ENCODE peak calls at places on chromosomes 7 and 10, in eight cellular contexts. K is heart left ventricle, R is gastrocnemius medialis, I is uterus, L is H54, E is lower leg skin, J is stomach, B is NB4. W is an unnamed sample.

GRCh38 chr7:6375346-6376101 is 72.2 kb downstream of the DAGLB start:
- DNase-seq in K (no peak), R (no peak), I (no peak), L (no peak), E (no peak), J (no peak), B (peak), W (no peak)

GRCh38 chr10:60495357-60495756 is 105.7 kb upstream of the ANK3 start:
- DNase-seq in K (no peak), R (no peak), I (no peak), L (peak), E (no peak), J (no peak), B (no peak), W (no peak)

GRCh38 chr10:97042716-97043562 is 142.8 kb downstream of the SLIT1 start:
- DNase-seq in K (no peak), R (no peak), I (no peak), L (no peak), E (no peak), J (no peak), B (no peak), W (no peak)

GRCh38 chr10:127159648-127160245 is 36.6 kb downstream of the INSYN2A start:
- DNase-seq in K (no peak), R (no peak), I (no peak), L (no peak), E (no peak), J (no peak), B (no peak), W (no peak)

GRCh38 chr7:130387306-130387627 is 7.0 kb downstream of the CPA1 start:
- DNase-seq in K (no peak), R (no peak), I (no peak), L (no peak), E (no peak), J (no peak), B (no peak), W (no peak)

GRCh38 chr10:112851582-112851981 is 98.5 kb upstream of the TCF7L2 start:
- DNase-seq in K (no peak), R (no peak), I (no peak), L (no peak), E (no peak), J (peak), B (no peak), W (no peak)

GRCh38 chr7:153640586-153640985 is 411.6 kb upstream of the DPP6 start:
- DNase-seq in K (no peak), R (no peak), I (no peak), L (no peak), E (no peak), J (no peak), B (no peak), W (no peak)

GRCh38 chr7:76261935-76262334 is 40.5 kb upstream of the HSPB1 start:
- DNase-seq in K (no peak), R (no peak), I (no peak), L (no peak), E (no peak), J (no peak), B (no peak), W (no peak)

GRCh38 chr7:151051108-151051507 is 2.8 kb downstream of the ASIC3 start:
- DNase-seq in K (peak), R (no peak), I (no peak), L (no peak), E (no peak), J (peak), B (peak), W (no peak)

GRCh38 chr7:18940577-18941134 is 176.8 kb downstream of the TWIST1 start:
- DNase-seq in K (no peak), R (no peak), I (no peak), L (no peak), E (no peak), J (no peak), B (no peak), W (no peak)

GRCh38 chr10:7406712-7407333 is 4.0 kb downstream of the SFMBT2 start:
- DNase-seq in K (peak), R (no peak), I (peak), L (no peak), E (no peak), J (no peak), B (peak), W (no peak)

GRCh38 chr7:135150072-135150782 is 2.4 kb downstream of the TMEM140 start:
- DNase-seq in K (no peak), R (peak), I (no peak), L (no peak), E (no peak), J (no peak), B (no peak), W (no peak)

GRCh38 chr7:112497481-112497880 is 16.7 kb downstream of the LSMEM1 start:
- DNase-seq in K (no peak), R (no peak), I (no peak), L (no peak), E (no peak), J (no peak), B (no peak), W (peak)

GRCh38 chr7:148253629-148254028 is 336.9 kb upstream of the C7orf33 start:
- DNase-seq in K (no peak), R (no peak), I (no peak), L (no peak), E (no peak), J (no peak), B (no peak), W (no peak)

GRCh38 chr7:115297651-115298050 is 375.8 kb downstream of the MDFIC start:
- DNase-seq in K (peak), R (no peak), I (no peak), L (peak), E (no peak), J (peak), B (no peak), W (no peak)

GRCh38 chr7:34396437-34397064 is 261.5 kb upstream of the NPSR1 start:
- DNase-seq in K (no peak), R (no peak), I (no peak), L (no peak), E (no peak), J (no peak), B (no peak), W (no peak)

GRCh38 chr7:31443457-31443856 is 70.4 kb upstream of the ITPRID1 start:
- DNase-seq in K (no peak), R (no peak), I (no peak), L (peak), E (no peak), J (no peak), B (peak), W (peak)

GRCh38 chr10:76543655-76544054 is 1094.0 kb downstream of the KCNMA1 start:
- DNase-seq in K (no peak), R (no peak), I (no peak), L (no peak), E (no peak), J (no peak), B (no peak), W (no peak)

GRCh38 chr10:22754298-22754697 is 39.9 kb upstream of the PIP4K2A start:
- DNase-seq in K (no peak), R (no peak), I (no peak), L (no peak), E (no peak), J (no peak), B (no peak), W (no peak)

GRCh38 chr10:67079126-67079525 is 153.3 kb downstream of the LRRTM3 start:
- DNase-seq in K (no peak), R (no peak), I (no peak), L (no peak), E (no peak), J (peak), B (no peak), W (no peak)

GRCh38 chr7:24323961-24324480 is 40.0 kb downstream of the NPY start:
- DNase-seq in K (no peak), R (no peak), I (no peak), L (no peak), E (no peak), J (no peak), B (no peak), W (peak)

DNA sequence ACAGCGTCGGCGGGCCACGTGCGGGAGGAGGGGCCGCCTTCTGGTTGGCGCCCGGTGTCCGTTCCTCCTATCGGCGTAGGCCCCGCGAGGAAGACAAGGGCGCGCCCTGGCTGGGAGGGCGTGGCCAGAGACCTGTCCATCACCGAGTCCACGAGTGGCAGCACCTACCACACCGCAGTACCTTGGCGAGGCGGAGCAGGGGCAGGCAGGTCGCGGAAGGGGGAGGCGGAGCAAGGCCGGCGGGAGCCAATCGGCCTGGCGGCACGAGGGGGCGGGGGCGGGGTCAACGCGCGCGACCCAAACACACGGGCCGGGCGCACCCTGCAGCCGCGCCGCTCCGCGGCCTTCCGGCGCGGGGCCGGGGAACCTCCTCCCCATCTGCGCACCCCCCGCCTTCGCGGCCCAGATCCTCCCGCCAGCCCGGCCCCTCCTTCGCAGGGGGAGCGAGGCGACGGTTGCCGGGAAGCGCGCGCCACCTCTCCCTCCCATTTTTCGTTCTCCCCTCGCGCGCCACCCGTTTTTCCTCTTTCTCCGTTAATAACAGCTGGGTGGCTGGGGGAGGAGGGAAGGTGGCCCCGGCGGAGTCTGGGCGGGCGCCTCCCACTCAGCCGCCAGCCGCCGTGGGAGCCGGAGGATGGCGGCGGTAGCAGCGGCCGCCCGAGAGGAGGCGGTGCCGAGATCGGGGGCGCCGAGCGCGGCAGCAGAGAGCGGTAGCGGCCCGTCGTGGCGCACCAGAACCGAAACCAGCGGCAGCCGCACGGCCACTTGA is at the start of gene ZNRF2:
- DNase-seq in K (peak), R (peak), I (peak), L (peak), E (peak), J (peak), B (peak), W (peak)
- TF ChIP-seq POLR2A in K (no peak), R (peak), I (peak), L (peak), E (peak), J (no peak), B (peak), W (peak)

GRCh38 chr7:26403640-26404039 is 112.0 kb downstream of the SNX10 start:
- DNase-seq in K (no peak), R (no peak), I (no peak), L (no peak), E (no peak), J (no peak), B (no peak), W (no peak)
- TF ChIP-seq POLR2A in K (no peak), R (no peak), I (no peak), L (no peak), E (no peak), J (no peak), B (no peak), W (no peak)

GRCh38 chr7:66359656-66360211 is 154.6 kb downstream of the TPST1 start:
- DNase-seq in K (no peak), R (no peak), I (no peak), L (no peak), E (peak), J (no peak), B (no peak), W (no peak)
- TF ChIP-seq POLR2A in K (no peak), R (no peak), I (no peak), L (no peak), E (no peak), J (no peak), B (no peak), W (no peak)

DNA sequence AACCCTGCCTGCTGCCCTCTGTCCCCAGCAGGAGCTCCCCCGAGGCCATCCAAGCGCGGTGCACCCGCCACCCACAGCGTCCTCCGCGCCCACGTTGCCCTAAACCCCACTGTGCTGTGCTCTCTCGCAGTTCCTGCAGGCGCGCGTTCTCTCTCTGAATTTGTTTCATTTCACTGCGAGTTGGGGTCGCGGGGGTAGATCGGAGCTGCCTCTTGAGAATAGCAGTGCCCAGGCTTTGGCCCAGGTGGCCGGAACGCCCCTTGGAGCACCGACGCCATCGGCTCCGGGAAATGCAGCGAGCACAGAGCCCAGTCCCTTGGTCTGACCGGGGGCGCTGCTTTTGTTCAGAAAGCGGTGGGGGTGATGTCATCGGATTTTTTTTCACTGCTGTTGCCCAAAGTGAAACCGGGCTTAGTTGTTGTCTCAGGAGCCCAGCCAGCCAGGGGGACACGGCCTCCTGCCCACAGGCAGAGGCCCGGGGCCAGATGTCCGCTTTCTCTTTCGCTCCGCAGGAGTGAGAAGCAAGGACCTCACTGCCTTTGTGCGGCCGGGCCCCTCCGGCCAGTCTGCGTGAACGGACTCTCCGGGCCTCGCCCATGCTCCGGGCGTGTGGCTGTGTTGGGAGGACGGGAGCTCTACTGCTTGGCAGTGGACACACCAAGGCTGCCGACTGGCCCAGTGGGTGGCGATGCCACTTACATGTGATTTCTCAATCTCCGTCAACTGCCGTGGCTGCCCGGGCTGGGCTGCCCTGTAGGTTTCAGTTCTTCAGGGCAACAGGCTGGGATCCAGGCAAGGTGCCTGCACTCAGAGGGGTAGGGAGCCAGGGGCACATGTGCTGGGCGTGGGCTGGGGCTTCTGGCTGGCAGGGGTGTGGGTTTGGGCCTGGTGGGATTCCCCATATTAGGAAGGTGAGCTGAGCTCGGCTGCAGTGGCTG is 43.2 kb downstream of the FOXK1 start:
- DNase-seq in K (peak), R (peak), I (peak), L (peak), E (peak), J (peak), B (peak), W (peak)
- TF ChIP-seq POLR2A in K (no peak), R (peak), I (peak), L (peak), E (no peak), J (no peak), B (no peak), W (no peak)

GRCh38 chr10:71755179-71755879 is 18.0 kb downstream of the VSIR start:
- DNase-seq in K (no peak), R (no peak), I (no peak), L (no peak), E (no peak), J (no peak), B (no peak), W (no peak)

GRCh38 chr10:71753960-71754505 is 19.3 kb downstream of the VSIR start:
- DNase-seq in K (no peak), R (no peak), I (no peak), L (no peak), E (no peak), J (no peak), B (no peak), W (no peak)

GRCh38 chr10:71756441-71757191 is 16.7 kb downstream of the VSIR start:
- DNase-seq in K (no peak), R (no peak), I (no peak), L (no peak), E (no peak), J (no peak), B (no peak), W (no peak)

GRCh38 chr10:71754562-71754961 is 18.8 kb downstream of the VSIR start:
- DNase-seq in K (no peak), R (no peak), I (no peak), L (no peak), E (no peak), J (no peak), B (peak), W (no peak)

DNA sequence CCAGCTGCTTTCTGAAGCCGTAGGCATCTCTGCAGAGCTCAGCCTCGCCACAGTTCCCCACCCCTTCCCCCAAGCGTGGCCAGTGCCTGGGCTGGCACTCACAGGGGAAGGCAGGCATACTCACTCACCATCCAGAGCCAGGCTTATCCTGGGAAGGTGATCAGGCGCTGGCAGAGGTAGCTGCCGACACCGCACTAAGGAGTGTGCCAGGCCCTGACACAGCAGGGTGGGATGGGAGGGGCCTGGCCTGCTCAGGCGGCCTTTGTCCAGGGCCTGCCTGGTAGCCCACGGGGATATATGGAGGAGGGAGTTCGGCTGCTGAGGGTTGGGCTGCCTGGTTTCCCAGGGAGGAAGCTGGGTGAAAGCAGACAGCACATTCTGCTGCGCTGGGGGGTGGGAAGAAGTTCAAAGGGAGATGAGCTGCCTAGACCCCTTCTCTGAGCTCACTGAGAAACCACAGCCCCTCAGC is 15.8 kb downstream of the VSIR start:
- DNase-seq in K (peak), R (peak), I (no peak), L (no peak), E (no peak), J (no peak), B (no peak), W (no peak)
- TF ChIP-seq POLR2A in K (no peak), R (no peak), I (no peak), L (no peak), E (no peak), J (no peak), B (no peak), W (no peak)

DNA sequence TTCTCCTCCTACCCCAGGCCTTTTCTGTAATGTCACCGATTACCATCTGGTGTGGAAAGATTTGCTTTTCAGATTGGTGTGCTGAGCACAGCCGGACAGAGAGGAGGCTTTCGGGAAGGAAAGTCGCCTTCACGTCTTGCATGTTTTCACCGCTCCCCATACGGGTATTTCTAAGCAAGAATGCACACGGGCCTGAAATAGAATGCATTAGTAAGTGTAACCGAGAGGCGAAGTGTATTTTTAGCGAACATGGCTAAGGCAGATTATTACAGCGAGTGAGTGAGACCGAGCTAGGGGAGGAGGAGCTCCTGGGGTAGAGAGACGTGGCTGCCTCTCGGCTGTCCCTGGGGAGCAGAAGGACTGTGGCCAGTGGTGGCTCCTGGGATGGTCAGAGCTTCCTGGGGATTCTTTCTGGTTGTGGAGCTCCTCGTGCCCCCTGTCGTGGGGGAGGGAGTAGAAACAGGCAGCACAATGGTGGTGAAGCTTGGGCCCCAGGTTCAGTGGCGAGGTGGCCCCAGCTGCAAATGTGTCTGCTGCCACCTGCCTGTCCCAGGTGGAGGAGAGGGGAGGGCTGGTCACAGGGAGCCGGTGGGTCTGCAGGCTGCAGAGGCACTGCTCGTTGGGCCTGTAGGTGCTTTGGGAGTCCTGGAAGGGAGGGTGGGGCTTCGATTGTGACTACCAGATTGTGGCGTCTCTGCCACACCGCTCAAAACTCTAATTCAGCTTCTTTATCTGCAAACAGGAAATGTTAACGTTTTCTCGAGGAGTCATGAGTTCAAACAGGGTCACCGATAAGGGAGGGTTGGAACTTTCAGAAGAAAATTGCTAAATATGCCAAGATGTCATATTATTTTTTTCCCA is 135.8 kb downstream of the CAMK1D start:
- DNase-seq in K (peak), R (no peak), I (no peak), L (no peak), E (no peak), J (peak), B (peak), W (no peak)
- TF ChIP-seq POLR2A in K (no peak), R (no peak), I (no peak), L (no peak), E (no peak), J (no peak), B (no peak), W (no peak)

GRCh38 chr10:109926141-109926745 is 2.9 kb upstream of the XPNPEP1 start:
- DNase-seq in K (no peak), R (no peak), I (no peak), L (no peak), E (no peak), J (no peak), B (no peak), W (no peak)

GRCh38 chr10:109922353-109922975 is 847 bp downstream of the XPNPEP1 start:
- DNase-seq in K (no peak), R (no peak), I (no peak), L (no peak), E (no peak), J (no peak), B (peak), W (no peak)

GRCh38 chr10:109924947-109925620 is 1.8 kb upstream of the XPNPEP1 start:
- DNase-seq in K (no peak), R (no peak), I (no peak), L (no peak), E (no peak), J (no peak), B (no peak), W (no peak)

GRCh38 chr10:109924100-109924499 is 789 bp upstream of the XPNPEP1 start:
- DNase-seq in K (no peak), R (no peak), I (no peak), L (no peak), E (no peak), J (no peak), B (no peak), W (no peak)

GRCh38 chr10:109922976-109923921 is at the start of gene XPNPEP1:
- DNase-seq in K (peak), R (peak), I (peak), L (peak), E (peak), J (peak), B (peak), W (no peak)
- TF ChIP-seq POLR2A in K (peak), R (peak), I (peak), L (peak), E (peak), J (no peak), B (peak), W (peak)

W was measured in esophagus muscularis mucosa.